ENCODE peak calls at places on chromosome 7, in seven cellular contexts. X, S, J, C, U, Y and K are unnamed samples. For H3K4me1, the result is how much of the 10 kb centered on the place peaks cover.

GRCh38 chr7:128721376-128721775 is 17.8 kb upstream of the CALU start:
- DNase-seq in X (no peak), S (no peak), J (no peak), C (no peak), U (no peak), Y (no peak), K (no peak)

GRCh38 chr7:155412416-155413253 is 45.3 kb upstream of the EN2 start:
- DNase-seq in X (peak), S (peak), J (peak), C (peak), U (peak), Y (peak), K (peak)

GRCh38 chr7:46091071-46091470 is 170.0 kb upstream of the IGFBP3 start:
- DNase-seq in X (no peak), S (no peak), J (no peak), C (no peak), U (no peak), Y (no peak), K (no peak)

GRCh38 chr7:149310113-149310836 is 48.3 kb downstream of the ZNF783 start:
- DNase-seq in X (peak), S (peak), J (peak), C (peak), U (peak), Y (no peak), K (peak)

GRCh38 chr7:125383324-125383723 is 453.7 kb upstream of the POT1 start:
- DNase-seq in X (no peak), S (no peak), J (no peak), C (no peak), U (peak), Y (no peak), K (no peak)

GRCh38 chr7:145064114-145064513 is 228.3 kb upstream of the TPK1 start:
- DNase-seq in X (no peak), S (no peak), J (no peak), C (no peak), U (no peak), Y (no peak), K (no peak)

GRCh38 chr7:98235901-98236300 is 16.1 kb downstream of the TECPR1 start:
- DNase-seq in X (no peak), S (no peak), J (no peak), C (no peak), U (no peak), Y (no peak), K (peak)

GRCh38 chr7:135634191-135634878 is 28.0 kb upstream of the STMP1 start:
- DNase-seq in X (no peak), S (no peak), J (no peak), C (no peak), U (no peak), Y (no peak), K (no peak)

GRCh38 chr7:3033581-3033980 is 10.1 kb downstream of the CARD11 start:
- DNase-seq in X (no peak), S (no peak), J (no peak), C (no peak), U (no peak), Y (no peak), K (no peak)

GRCh38 chr7:27586825-27587224 is 75.9 kb downstream of the HIBADH start:
- DNase-seq in X (no peak), S (no peak), J (peak), C (no peak), U (no peak), Y (peak), K (no peak)

GRCh38 chr7:150468241-150468640 is 17.8 kb downstream of the GIMAP8 start:
- DNase-seq in X (no peak), S (no peak), J (no peak), C (no peak), U (no peak), Y (no peak), K (no peak)
- H3K4me1 ChIP-seq in X (under half), S (under half), J (under half), C (under half), U (under half), Y (under half), K (under half)

GRCh38 chr7:66255533-66256100 is 50.5 kb downstream of the TPST1 start:
- DNase-seq in X (peak), S (peak), J (no peak), C (no peak), U (no peak), Y (no peak), K (no peak)
- H3K4me2 ChIP-seq in X (no peak), S (no peak), J (no peak), C (no peak), U (no peak), Y (no peak), K (peak)

DNA sequence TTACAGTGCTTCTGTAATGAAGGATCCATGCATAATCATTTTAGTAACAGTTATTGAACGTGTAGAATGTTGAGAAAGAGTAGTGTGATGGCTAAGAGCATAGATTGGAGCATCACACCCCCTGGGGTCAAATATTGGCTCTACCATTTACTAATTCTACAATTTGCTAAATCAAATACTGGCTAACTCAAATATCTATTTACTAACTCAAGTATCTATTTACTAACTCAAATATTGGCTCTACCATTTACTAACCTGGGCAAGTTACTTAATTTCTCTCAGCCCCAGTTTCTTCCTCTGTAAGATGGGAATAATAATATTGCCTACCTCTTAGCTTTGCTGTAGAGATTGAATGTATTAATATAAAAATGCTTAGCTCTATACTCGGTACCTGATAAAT is 64.0 kb downstream of the CDK14 start:
- DNase-seq in X (no peak), S (no peak), J (no peak), C (no peak), U (no peak), Y (no peak), K (no peak)
- H3K27ac ChIP-seq in X (no peak), S (no peak), J (no peak), C (no peak), U (no peak), Y (no peak), K (no peak)

GRCh38 chr7:116222501-116222900 is 12.2 kb downstream of the TES start:
- DNase-seq in X (no peak), S (no peak), J (no peak), C (no peak), U (no peak), Y (peak), K (no peak)
- H3K4me1 ChIP-seq in X (under half), S (under half), J (under half), C (under half), U (under half), Y (under half), K (under half)

GRCh38 chr7:157006205-157006747 is 4.2 kb downstream of the MNX1 start:
- DNase-seq in X (no peak), S (no peak), J (no peak), C (no peak), U (no peak), Y (peak), K (peak)

GRCh38 chr7:157004050-157004838 is 6.2 kb downstream of the MNX1 start:
- DNase-seq in X (peak), S (peak), J (no peak), C (peak), U (peak), Y (peak), K (peak)

GRCh38 chr7:157006829-157007469 is 3.5 kb downstream of the MNX1 start:
- DNase-seq in X (no peak), S (no peak), J (no peak), C (no peak), U (no peak), Y (no peak), K (peak)

GRCh38 chr7:157004839-157005455 is 5.5 kb downstream of the MNX1 start:
- DNase-seq in X (no peak), S (no peak), J (no peak), C (no peak), U (peak), Y (no peak), K (peak)

DNA sequence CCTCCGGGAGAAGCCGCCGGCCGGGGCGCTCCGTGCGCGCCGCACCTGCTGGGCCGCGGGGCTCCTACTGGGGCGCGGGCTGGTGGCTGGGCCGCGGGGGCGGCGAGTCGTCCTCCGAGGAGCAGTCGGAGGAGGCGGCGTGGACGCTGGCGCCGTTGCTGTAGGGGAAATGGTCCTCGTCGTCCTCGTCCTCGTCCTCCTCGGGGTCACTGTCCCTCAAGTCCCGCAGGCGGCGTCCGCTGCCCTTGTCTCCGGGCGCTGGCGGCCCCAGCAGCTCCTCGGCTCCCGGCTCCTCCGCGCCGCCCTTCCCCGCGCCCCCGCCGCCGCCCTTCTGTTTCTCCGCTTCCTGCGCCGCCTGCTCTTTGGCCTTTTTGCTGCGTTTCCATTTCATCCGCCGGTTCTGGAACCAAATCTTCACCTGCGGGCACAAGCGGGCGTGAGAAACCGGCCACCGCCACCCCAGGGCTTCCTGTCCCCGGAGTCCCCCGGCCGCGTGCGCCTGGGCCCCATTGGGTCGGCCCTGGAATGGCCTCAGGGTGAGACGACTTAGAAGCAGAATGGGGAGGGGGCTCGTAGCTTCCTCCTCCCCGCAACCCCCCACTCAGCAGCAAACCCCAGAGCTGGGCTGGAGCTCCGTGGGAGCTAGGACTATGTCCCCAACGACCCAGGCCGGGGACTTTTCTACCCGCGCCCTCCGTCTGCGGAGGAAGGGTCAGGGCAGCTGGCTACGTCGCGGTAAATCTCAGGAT is 4.8 kb downstream of the MNX1 start:
- DNase-seq in X (no peak), S (no peak), J (no peak), C (no peak), U (no peak), Y (peak), K (peak)
- H3K4me2 ChIP-seq in X (no peak), S (no peak), J (no peak), C (no peak), U (no peak), Y (peak), K (no peak)

GRCh38 chr7:103987455-103987854 is 2.0 kb downstream of the RELN start:
- DNase-seq in X (no peak), S (no peak), J (no peak), C (no peak), U (no peak), Y (peak), K (no peak)

GRCh38 chr7:103990991-103991390 is 1.5 kb upstream of the RELN start:
- DNase-seq in X (no peak), S (no peak), J (no peak), C (no peak), U (no peak), Y (no peak), K (peak)

GRCh38 chr7:103989785-103990775 is 622 bp upstream of the RELN start:
- DNase-seq in X (peak), S (peak), J (no peak), C (peak), U (peak), Y (peak), K (peak)

GRCh38 chr7:103988468-103989199 is 824 bp downstream of the RELN start:
- DNase-seq in X (peak), S (no peak), J (no peak), C (peak), U (no peak), Y (peak), K (peak)

DNA sequence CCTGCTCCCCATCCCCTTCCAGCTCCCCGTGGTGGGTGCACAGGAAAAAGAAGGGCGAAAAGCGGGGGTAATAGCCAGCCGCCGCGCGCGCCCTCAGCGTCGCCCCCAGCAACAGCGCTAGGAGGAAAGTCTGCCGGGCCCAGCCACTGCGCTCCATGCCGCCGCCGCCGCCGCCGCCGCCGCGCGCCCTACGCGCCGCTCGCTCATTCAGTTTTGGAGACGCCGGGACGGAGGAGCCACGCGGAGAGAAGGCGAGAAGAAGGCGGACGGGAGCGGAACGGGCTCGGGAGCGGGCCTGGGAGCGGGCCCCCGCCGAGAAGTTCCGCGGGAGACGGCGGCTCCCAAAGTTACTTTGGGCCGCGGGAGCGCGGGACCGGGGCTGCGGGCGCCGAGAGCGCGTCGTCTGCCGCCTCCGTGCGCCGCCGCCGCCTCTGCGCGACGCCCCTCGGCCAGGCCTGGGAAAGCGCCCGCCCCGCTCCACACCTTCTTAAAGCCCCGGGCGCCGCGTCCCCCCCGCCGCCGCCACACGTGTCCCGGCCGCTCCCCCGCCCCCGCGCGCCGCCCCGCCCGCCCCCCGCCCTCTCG is at the start of gene RELN:
- DNase-seq in X (peak), S (peak), J (no peak), C (peak), U (peak), Y (peak), K (peak)
- H3K27ac ChIP-seq in X (no peak), S (peak), J (no peak), C (no peak), U (no peak), Y (no peak), K (no peak)